ENCODE peak calls at places on chromosomes 5 and 9, in seven cellular contexts. B, S, G, R, V, C and H are unnamed samples. For H3K4me1 and H3K9me3, the result is how much of the 10 kb centered on the place peaks cover.

GRCh38 chr9:35816708-35817107 is 1.9 kb upstream of the HINT2 start:
- DNase-seq in B (no peak), S (no peak), G (no peak), R (no peak), V (no peak), C (no peak), H (no peak)

GRCh38 chr5:58999804-59000595 is 417.1 kb downstream of the RAB3C start:
- DNase-seq in B (no peak), S (no peak), G (no peak), R (no peak), V (no peak), C (no peak), H (no peak)

GRCh38 chr5:64019746-64020145 is 57.5 kb upstream of the HTR1A start:
- DNase-seq in B (no peak), S (no peak), G (no peak), R (no peak), V (no peak), C (no peak), H (no peak)

GRCh38 chr5:143842920-143843319 is 31.0 kb downstream of the HMHB1 start:
- DNase-seq in B (no peak), S (no peak), G (no peak), R (no peak), V (no peak), C (no peak), H (no peak)

GRCh38 chr5:13498279-13498678 is 446.2 kb downstream of the DNAH5 start:
- DNase-seq in B (no peak), S (no peak), G (no peak), R (no peak), V (no peak), C (no peak), H (no peak)

GRCh38 chr9:113275147-113276131 is at the start of the genes CDC26 and PRPF4:
- DNase-seq in B (peak), S (peak), G (peak), R (peak), V (peak), C (peak), H (peak)

GRCh38 chr9:20041717-20042116 is 252.9 kb upstream of the SLC24A2 start:
- DNase-seq in B (no peak), S (no peak), G (no peak), R (no peak), V (peak), C (peak), H (no peak)

GRCh38 chr9:132887181-132888120 is 8.8 kb downstream of the SPACA9 start:
- DNase-seq in B (no peak), S (no peak), G (no peak), R (no peak), V (no peak), C (no peak), H (no peak)

GRCh38 chr9:135159801-135160200 is 72.3 kb downstream of the OLFM1 start:
- DNase-seq in B (no peak), S (no peak), G (no peak), R (no peak), V (no peak), C (no peak), H (no peak)

GRCh38 chr9:111843971-111844370 is 49.2 kb upstream of the SHOC1 start:
- DNase-seq in B (no peak), S (no peak), G (no peak), R (peak), V (no peak), C (no peak), H (no peak)

GRCh38 chr5:42951169-42951846 is 88.8 kb downstream of the ANXA2R start:
- DNase-seq in B (peak), S (peak), G (peak), R (no peak), V (peak), C (peak), H (no peak)

DNA sequence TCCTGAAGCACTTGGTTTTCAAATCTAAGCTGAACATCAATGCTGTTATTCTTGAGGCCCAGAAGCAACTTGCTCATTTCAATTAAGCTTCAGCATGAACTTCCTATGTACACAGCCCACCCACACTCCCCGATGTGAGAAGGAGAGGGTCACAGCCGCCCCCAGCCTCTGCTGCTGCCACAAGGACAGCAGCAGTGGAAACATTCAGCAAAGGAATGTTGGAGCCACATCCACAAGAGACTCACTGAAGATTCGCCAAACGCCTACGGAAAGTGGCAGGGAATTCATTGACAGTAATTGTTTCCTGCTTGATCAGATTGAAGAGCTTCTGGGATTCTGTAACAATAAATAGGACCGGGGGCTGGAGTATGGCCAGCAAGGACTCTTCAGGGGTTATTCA is 2.9 kb downstream of the TGFBI start:
- DNase-seq in B (no peak), S (no peak), G (no peak), R (no peak), V (no peak), C (no peak), H (no peak)
- H3K4me1 ChIP-seq in B (half or more), S (under half), G (under half), R (half or more), V (under half), C (under half), H (under half)

GRCh38 chr5:123085638-123086286 is 3.3 kb upstream of the PRDM6 start:
- DNase-seq in B (no peak), S (no peak), G (no peak), R (no peak), V (no peak), C (no peak), H (no peak)
- H3K9me3 ChIP-seq in B (under half), S (under half), G (under half), R (under half), V (under half), C (under half), H (under half)

GRCh38 chr5:169088032-169088726 is 212.8 kb downstream of the SLIT3 start:
- DNase-seq in B (no peak), S (no peak), G (no peak), R (no peak), V (no peak), C (no peak), H (no peak)
- H3K4me1 ChIP-seq in B (under half), S (under half), G (under half), R (under half), V (under half), C (under half), H (under half)

DNA sequence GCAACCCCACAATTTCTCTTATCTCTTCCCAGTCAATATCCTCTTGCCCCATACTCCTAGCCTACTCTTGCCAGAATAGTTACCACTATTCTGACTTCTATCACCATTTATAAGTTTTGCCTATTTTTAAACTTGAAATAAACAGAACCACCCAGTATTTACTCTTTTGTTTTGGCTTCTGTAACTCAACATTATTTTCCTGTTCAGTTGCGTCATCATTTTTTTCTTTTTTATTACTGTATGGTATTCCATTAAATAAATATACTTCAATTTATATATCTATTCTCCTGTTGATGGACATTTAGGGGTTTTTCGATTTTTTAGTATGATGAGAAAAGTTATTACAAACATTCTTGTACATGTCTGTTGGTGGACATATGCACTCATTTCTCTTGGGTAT is 62.6 kb upstream of the ERBIN start:
- DNase-seq in B (no peak), S (no peak), G (no peak), R (no peak), V (no peak), C (no peak), H (no peak)
- H3K9me3 ChIP-seq in B (under half), S (under half), G (under half), R (under half), V (under half), C (under half), H (under half)

GRCh38 chr5:1937590-1937989 is 54.9 kb upstream of the IRX4 start:
- DNase-seq in B (no peak), S (peak), G (no peak), R (no peak), V (no peak), C (no peak), H (no peak)
- H3K4me1 ChIP-seq in B (under half), S (under half), G (under half), R (under half), V (under half), C (under half), H (under half)

GRCh38 chr5:141354900-141355469 is at the start of gene PCDHGA4:
- DNase-seq in B (no peak), S (peak), G (no peak), R (no peak), V (no peak), C (no peak), H (no peak)

GRCh38 chr5:141351591-141351990 is 1.7 kb downstream of the PCDHGB1 start:
- DNase-seq in B (no peak), S (no peak), G (no peak), R (no peak), V (no peak), C (no peak), H (no peak)

GRCh38 chr5:141356133-141356532 is 1.3 kb downstream of the PCDHGA4 start:
- DNase-seq in B (no peak), S (no peak), G (no peak), R (no peak), V (no peak), C (no peak), H (no peak)

GRCh38 chr5:141356950-141357349 is 2.1 kb downstream of the PCDHGA4 start:
- DNase-seq in B (no peak), S (peak), G (no peak), R (no peak), V (no peak), C (no peak), H (no peak)

DNA sequence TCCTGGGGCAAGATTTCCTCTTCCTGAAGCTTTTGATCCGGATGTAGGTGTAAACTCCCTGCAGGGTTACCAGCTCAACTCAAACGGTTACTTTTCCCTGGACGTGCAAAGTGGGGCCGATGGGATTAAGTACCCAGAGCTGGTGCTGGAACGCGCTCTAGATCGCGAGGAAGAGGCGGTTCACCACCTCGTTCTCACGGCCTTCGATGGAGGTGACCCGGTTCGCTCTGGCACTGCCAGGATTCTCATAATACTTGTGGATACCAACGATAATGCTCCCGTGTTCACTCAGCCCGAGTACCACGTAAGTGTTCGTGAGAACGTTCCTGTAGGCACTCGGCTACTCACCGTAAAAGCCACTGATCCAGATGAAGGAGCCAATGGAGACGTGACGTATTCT is 820 bp downstream of the PCDHGA4 start:
- DNase-seq in B (no peak), S (no peak), G (no peak), R (no peak), V (no peak), C (no peak), H (no peak)
- H3K9me3 ChIP-seq in B (half or more), S (under half), G (under half), R (under half), V (under half), C (under half), H (under half)

DNA sequence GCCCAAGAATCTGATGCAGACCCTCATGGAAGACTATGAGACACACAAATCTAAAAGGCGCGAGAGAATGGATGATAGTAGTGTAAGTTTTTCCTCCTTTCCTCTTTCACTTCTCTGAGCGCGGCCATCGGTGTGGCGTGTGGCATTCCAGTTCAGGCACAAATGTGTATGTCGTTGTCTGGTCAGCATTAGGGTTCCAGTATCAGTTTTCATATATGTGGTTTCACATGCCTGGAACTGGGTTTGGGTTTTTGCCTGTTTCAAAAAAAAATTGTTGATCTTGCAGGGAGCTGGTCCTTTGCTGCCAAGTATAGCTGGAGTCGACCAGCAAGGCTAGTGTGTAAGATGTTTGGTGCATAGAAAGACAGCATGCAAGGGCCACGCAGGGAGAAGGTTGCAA is 51.5 kb downstream of the C9orf152 start:
- DNase-seq in B (no peak), S (no peak), G (no peak), R (no peak), V (no peak), C (no peak), H (no peak)
- H3K4me1 ChIP-seq in B (half or more), S (under half), G (under half), R (under half), V (under half), C (half or more), H (under half)

DNA sequence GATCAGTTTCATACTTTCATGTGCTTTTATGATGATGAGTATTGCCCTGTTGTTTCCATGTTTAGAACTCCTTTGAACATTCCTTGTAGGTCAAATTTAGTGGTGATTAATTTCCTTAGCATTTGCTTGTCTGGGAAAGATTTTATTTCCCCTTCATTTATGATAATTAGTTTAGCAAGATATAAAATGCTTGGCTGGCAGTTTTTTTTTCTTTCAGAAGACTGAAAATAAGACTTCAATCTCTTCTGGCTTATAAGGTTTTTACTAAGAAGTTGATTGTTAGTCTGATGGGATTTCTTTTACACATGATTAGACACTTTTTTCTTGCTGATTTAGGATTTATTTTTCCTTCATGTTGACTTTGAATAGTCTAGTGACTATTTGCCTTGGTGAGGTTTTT is 238.9 kb upstream of the ADCY2 start:
- DNase-seq in B (no peak), S (no peak), G (no peak), R (no peak), V (no peak), C (no peak), H (no peak)
- H3K9me3 ChIP-seq in B (half or more), S (under half), G (under half), R (under half), V (under half), C (under half), H (under half)

DNA sequence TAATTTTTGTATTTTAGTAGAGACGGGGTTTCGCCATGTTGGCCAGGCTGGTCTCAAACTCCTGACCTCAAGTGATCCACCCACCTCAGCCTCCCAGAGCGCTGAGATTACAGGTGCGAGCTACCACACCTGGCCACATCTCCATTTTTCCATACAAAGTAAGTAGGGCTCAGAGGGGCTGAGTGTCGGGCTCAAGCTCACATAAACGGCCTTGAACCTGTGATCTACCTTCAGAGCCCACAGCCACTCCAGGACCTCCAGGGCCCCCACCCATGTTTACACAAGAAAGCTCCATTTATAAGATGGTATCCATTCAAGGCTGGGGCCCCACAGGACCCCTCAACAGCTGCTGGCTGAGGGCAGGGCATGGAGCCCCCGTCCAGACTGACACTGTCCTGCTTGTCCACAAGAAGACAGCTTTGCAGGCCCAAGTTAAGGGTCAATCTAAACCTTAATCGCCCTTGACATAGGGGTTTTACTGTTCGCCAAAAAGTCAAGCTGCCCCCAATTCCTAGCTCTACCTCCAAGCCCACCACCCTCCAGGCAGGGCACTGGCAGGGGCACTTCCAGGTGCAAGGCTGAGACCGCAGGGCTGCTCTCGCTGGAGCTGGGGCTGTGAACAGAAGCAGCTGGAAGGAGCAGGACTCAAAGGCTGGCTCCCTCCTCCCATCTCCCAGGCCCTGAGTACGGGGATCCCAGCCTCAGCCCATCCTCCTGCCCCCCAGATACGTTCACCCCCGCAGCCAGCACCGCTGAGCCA is 18.9 kb downstream of the FAM78A start:
- DNase-seq in B (no peak), S (no peak), G (peak), R (no peak), V (no peak), C (no peak), H (no peak)
- H3K4me1 ChIP-seq in B (half or more), S (under half), G (under half), R (under half), V (half or more), C (under half), H (under half)

GRCh38 chr5:141402553-141403328 is at the start of gene PCDHGA9:
- DNase-seq in B (no peak), S (peak), G (no peak), R (no peak), V (no peak), C (no peak), H (no peak)
- H3K9me3 ChIP-seq in B (half or more), S (under half), G (under half), R (under half), V (under half), C (under half), H (half or more)